ENCODE peak calls at places on chromosomes 7 and 10, in four cellular contexts. L is progenitor cell of endocrine pancreas, I is WERI-Rb-1, R is fibroblast of the aortic adventitia. B is an unnamed sample.

GRCh38 chr7:46707973-46708372 is 786.9 kb upstream of the IGFBP3 start:
- DNase-seq in R (no peak), L (no peak), I (no peak), B (no peak)

GRCh38 chr7:30412810-30413504 is 65.6 kb downstream of the NOD1 start:
- DNase-seq in I (peak), L (no peak), R (peak), B (no peak)

GRCh38 chr7:84200859-84201258 is 6.3 kb upstream of the SEMA3A start:
- DNase-seq in R (no peak), L (no peak), I (no peak), B (no peak)

GRCh38 chr10:96913910-96914309 is 81.8 kb downstream of the LCOR start:
- DNase-seq in I (no peak), L (no peak), R (no peak), B (no peak)

GRCh38 chr7:129829677-129830631 is 122.8 kb downstream of the UBE2H start:
- DNase-seq in R (peak), L (no peak), I (peak), B (peak)

GRCh38 chr7:38461887-38462286 is 169.3 kb downstream of the AMPH start:
- DNase-seq in L (no peak), R (no peak), I (no peak), B (no peak)

GRCh38 chr7:17530249-17530648 is 231.8 kb downstream of the AHR start:
- DNase-seq in L (no peak), I (no peak), R (peak), B (no peak)

GRCh38 chr7:151060416-151061234 is 1.2 kb downstream of the SLC4A2 start:
- DNase-seq in L (no peak), R (peak), I (peak), B (no peak)

GRCh38 chr7:28447071-28447470 is 34.8 kb downstream of the CREB5 start:
- DNase-seq in L (no peak), R (no peak), I (no peak), B (no peak)

GRCh38 chr7:36370046-36370445 is 19.6 kb upstream of the ANLN start:
- DNase-seq in R (no peak), L (no peak), I (no peak), B (no peak)

GRCh38 chr7:35035511-35035921 is 1.8 kb downstream of the DPY19L1 start:
- DNase-seq in L (no peak), I (peak), R (peak), B (no peak)

GRCh38 chr10:96287392-96288105 is 16.2 kb upstream of the BLNK start:
- DNase-seq in R (peak), I (no peak), L (no peak), B (no peak)

GRCh38 chr10:131758062-131758941 is 142.5 kb upstream of the PPP2R2D start:
- DNase-seq in I (no peak), R (no peak), L (no peak), B (no peak)

GRCh38 chr7:151699920-151700319 is 177.0 kb downstream of the PRKAG2 start:
- DNase-seq in R (peak), I (no peak), L (no peak), B (no peak)

GRCh38 chr10:59027975-59028640 is 148.3 kb upstream of the PHYHIPL start:
- DNase-seq in I (no peak), L (no peak), R (peak), B (no peak)

GRCh38 chr10:58756126-58756525 is 243.5 kb downstream of the BICC1 start:
- DNase-seq in I (no peak), L (no peak), R (peak), B (no peak)

GRCh38 chr10:118873080-118873737 is 118.4 kb upstream of the CACUL1 start:
- DNase-seq in R (peak), I (no peak), L (no peak), B (no peak)

GRCh38 chr7:151250181-151251095 is 1.9 kb upstream of the SMARCD3 start:
- DNase-seq in I (no peak), L (no peak), R (no peak), B (no peak)

GRCh38 chr7:82275342-82275741 is 168.2 kb downstream of the CACNA2D1 start:
- DNase-seq in R (no peak), I (no peak), L (no peak), B (no peak)

GRCh38 chr7:147509859-147510542 is 1080.6 kb upstream of the C7orf33 start:
- DNase-seq in R (peak), I (no peak), L (no peak), B (no peak)

GRCh38 chr7:94741179-94741578 is 85.2 kb upstream of the SGCE start:
- DNase-seq in L (no peak), I (no peak), R (no peak), B (no peak)
- TF ChIP-seq CTCF in L (no peak), I (no peak), R (no peak), B (no peak)

GRCh38 chr10:106863549-106863948 is 301.0 kb downstream of the SORCS1 start:
- DNase-seq in L (no peak), I (peak), R (no peak), B (no peak)
- TF ChIP-seq CTCF in L (peak), I (peak), R (no peak), B (no peak)

GRCh38 chr10:122162566-122163181 is 108.4 kb upstream of the BTBD16 start:
- DNase-seq in L (peak), I (peak), R (no peak), B (peak)
- TF ChIP-seq CTCF in L (peak), I (peak), R (no peak), B (peak)

GRCh38 chr10:99609186-99609585 is 11.1 kb downstream of the SLC25A28 start:
- DNase-seq in L (no peak), I (no peak), R (no peak), B (no peak)
- TF ChIP-seq CTCF in L (no peak), I (no peak), R (no peak), B (no peak)

GRCh38 chr10:283916-284356 is 148.7 kb downstream of the ZMYND11 start:
- DNase-seq in R (no peak), I (no peak), L (no peak), B (no peak)
- TF ChIP-seq CTCF in R (no peak), I (no peak), L (no peak), B (no peak)